ENCODE peak calls at places on chromosomes 11 and 22, in nine cellular contexts. A is GM13977; U is A549; E is progenitor cell of endocrine pancreas; G is activated CD4-positive, alpha-beta T cell treated with anti-CD3 and anti-CD28 coated beads, Interleukin-2, amount 50 U/mL, for 24 hours; F is GF-D8; J is esophagus muscularis mucosa; O is foreskin fibroblast; V is AG04450. T is an unnamed sample.

GRCh38 chr11:32893947-32894827 is 1.6 kb downstream of the QSER1 start:
- DNase-seq in A (peak), U (peak), F (peak), E (no peak), G (no peak), V (peak), J (no peak), O (peak), T (peak)

GRCh38 chr11:133508448-133508847 is 23.9 kb downstream of the OPCML start:
- DNase-seq in G (no peak), E (no peak), V (no peak), O (no peak), F (no peak), A (no peak), J (no peak), U (no peak), T (no peak)

GRCh38 chr11:76267563-76267962 is 61.3 kb upstream of the WNT11 start:
- DNase-seq in U (no peak), E (no peak), J (no peak), G (no peak), O (peak), A (no peak), F (no peak), V (no peak), T (no peak)

GRCh38 chr11:26134481-26135355 is 197.2 kb upstream of the ANO3 start:
- DNase-seq in F (no peak), O (peak), E (no peak), G (no peak), A (no peak), U (peak), J (no peak), V (no peak), T (peak)

GRCh38 chr11:129657866-129658557 is 157.6 kb upstream of the TMEM45B start:
- DNase-seq in E (no peak), F (no peak), V (no peak), O (no peak), A (no peak), J (no peak), G (no peak), U (no peak), T (no peak)

GRCh38 chr22:38724926-38725571 is 19.3 kb downstream of the GTPBP1 start:
- DNase-seq in V (no peak), E (no peak), U (peak), F (no peak), O (peak), A (no peak), G (no peak), J (no peak), T (no peak)

GRCh38 chr11:46183819-46184218 is 62.6 kb upstream of the PHF21A start:
- DNase-seq in E (no peak), V (peak), U (no peak), F (no peak), A (no peak), G (no peak), O (peak), J (peak), T (no peak)

GRCh38 chr22:34950480-34950879 is 115.5 kb upstream of the ISX start:
- DNase-seq in J (no peak), F (no peak), E (no peak), U (no peak), O (no peak), V (no peak), A (no peak), G (no peak), T (peak)

GRCh38 chr11:79400717-79401330 is 40.0 kb downstream of the TENM4 start:
- DNase-seq in V (no peak), U (peak), E (no peak), J (no peak), O (peak), F (no peak), A (no peak), G (no peak), T (peak)

GRCh38 chr11:47468598-47469214 is 19.8 kb upstream of the RAPSN start:
- DNase-seq in J (no peak), A (no peak), E (no peak), V (no peak), O (no peak), G (no peak), F (no peak), U (no peak), T (no peak)

GRCh38 chr11:118441770-118442169 is 5.5 kb downstream of the KMT2A start:
- DNase-seq in O (no peak), A (no peak), F (no peak), J (no peak), G (no peak), E (no peak), V (no peak), U (no peak), T (no peak)

GRCh38 chr11:83068573-83068972 is 3.1 kb downstream of the RAB30 start:
- DNase-seq in J (no peak), V (no peak), E (no peak), U (no peak), F (no peak), G (no peak), A (no peak), O (no peak), T (no peak)

GRCh38 chr11:19345848-19346681 is 105.3 kb upstream of the E2F8 start:
- DNase-seq in U (peak), V (no peak), O (peak), G (no peak), F (no peak), A (peak), J (no peak), E (no peak), T (peak)

GRCh38 chr11:124763156-124763947 is 1.3 kb upstream of the ESAM start:
- DNase-seq in F (peak), O (peak), J (peak), G (peak), E (peak), V (no peak), U (peak), A (peak), T (peak)

GRCh38 chr11:62444271-62444833 is 25.5 kb downstream of the SCGB1A1 start:
- DNase-seq in O (peak), G (peak), F (no peak), A (peak), J (no peak), U (no peak), V (peak), E (no peak), T (peak)

GRCh38 chr22:21032037-21032842 is at the start of gene SLC7A4:
- DNase-seq in A (no peak), G (no peak), J (no peak), O (no peak), E (no peak), V (no peak), U (no peak), F (no peak), T (no peak)

T was measured in NCI-H526 treated with DMSO at 0.1 percent for 48 hours.